ENCODE peak calls at places on chromosomes 3 and 15, in four cellular contexts. One of them, this sample, is unnamed.

GRCh38 chr3:14431556-14431927 is 29.1 kb downstream of the SLC6A6 start:
- DNase-seq in coronary artery: no peak
- DNase-seq in choroid plexus epithelial cell: no peak
- DNase-seq in GM13977: no peak
- DNase-seq in this sample: no peak

GRCh38 chr3:119794401-119794800 is 12.5 kb downstream of the NR1I2 start:
- DNase-seq in choroid plexus epithelial cell: no peak
- DNase-seq in GM13977: no peak
- DNase-seq in coronary artery: no peak
- DNase-seq in this sample: no peak

GRCh38 chr3:3560566-3561336 is 238.5 kb upstream of the LRRN1 start:
- DNase-seq in GM13977: no peak
- DNase-seq in coronary artery: no peak
- DNase-seq in choroid plexus epithelial cell: peak
- DNase-seq in this sample: peak

GRCh38 chr15:26639976-26640375 is 132.9 kb downstream of the GABRB3 start:
- DNase-seq in choroid plexus epithelial cell: no peak
- DNase-seq in coronary artery: no peak
- DNase-seq in GM13977: no peak
- DNase-seq in this sample: no peak

GRCh38 chr3:126858887-126859286 is 124.0 kb upstream of the PLXNA1 start:
- DNase-seq in choroid plexus epithelial cell: peak
- DNase-seq in GM13977: no peak
- DNase-seq in coronary artery: no peak
- DNase-seq in this sample: peak

GRCh38 chr15:71203573-71204444 is 88.5 kb downstream of the THSD4 start:
- DNase-seq in coronary artery: no peak
- DNase-seq in choroid plexus epithelial cell: no peak
- DNase-seq in GM13977: no peak
- DNase-seq in this sample: peak

GRCh38 chr3:11712646-11713045 is 68.9 kb upstream of the VGLL4 start:
- DNase-seq in coronary artery: no peak
- DNase-seq in GM13977: no peak
- DNase-seq in choroid plexus epithelial cell: no peak
- DNase-seq in this sample: no peak

GRCh38 chr3:63032876-63033275 is 157.7 kb upstream of the CADPS start:
- DNase-seq in GM13977: no peak
- DNase-seq in choroid plexus epithelial cell: no peak
- DNase-seq in coronary artery: no peak
- DNase-seq in this sample: no peak

GRCh38 chr3:112093180-112093522 is 7.0 kb downstream of the C3orf52 start:
- DNase-seq in coronary artery: no peak
- DNase-seq in choroid plexus epithelial cell: peak
- DNase-seq in GM13977: no peak
- DNase-seq in this sample: no peak

GRCh38 chr3:150370129-150370602 is 37.9 kb upstream of the TSC22D2 start:
- DNase-seq in GM13977: no peak
- DNase-seq in choroid plexus epithelial cell: peak
- DNase-seq in coronary artery: peak
- DNase-seq in this sample: peak

GRCh38 chr15:31853370-31853769 is 176.9 kb upstream of the CHRNA7 start:
- DNase-seq in coronary artery: no peak
- DNase-seq in GM13977: no peak
- DNase-seq in choroid plexus epithelial cell: no peak
- DNase-seq in this sample: no peak

GRCh38 chr3:138862531-138862923 is 27.8 kb upstream of the PIK3CB start:
- DNase-seq in coronary artery: no peak
- DNase-seq in GM13977: no peak
- DNase-seq in choroid plexus epithelial cell: peak
- DNase-seq in this sample: no peak

GRCh38 chr3:117920240-117920923 is 1114.3 kb downstream of the IGSF11 start:
- DNase-seq in coronary artery: no peak
- DNase-seq in GM13977: no peak
- DNase-seq in choroid plexus epithelial cell: no peak
- DNase-seq in this sample: no peak

GRCh38 chr3:57179580-57180410 is 14.6 kb upstream of the IL17RD start:
- DNase-seq in coronary artery: no peak
- DNase-seq in choroid plexus epithelial cell: peak
- DNase-seq in GM13977: no peak
- DNase-seq in this sample: peak

GRCh38 chr15:85010472-85011209 is 29.0 kb downstream of the PDE8A start:
- DNase-seq in GM13977: no peak
- DNase-seq in choroid plexus epithelial cell: peak
- DNase-seq in coronary artery: no peak
- DNase-seq in this sample: no peak

GRCh38 chr3:150049317-150049716 is 78.6 kb upstream of the PFN2 start:
- DNase-seq in GM13977: no peak
- DNase-seq in choroid plexus epithelial cell: no peak
- DNase-seq in coronary artery: no peak
- DNase-seq in this sample: peak

GRCh38 chr15:75454471-75455418 is 3.3 kb upstream of the SIN3A start:
- DNase-seq in coronary artery: peak
- DNase-seq in GM13977: peak
- DNase-seq in choroid plexus epithelial cell: peak
- DNase-seq in this sample: peak

DNA sequence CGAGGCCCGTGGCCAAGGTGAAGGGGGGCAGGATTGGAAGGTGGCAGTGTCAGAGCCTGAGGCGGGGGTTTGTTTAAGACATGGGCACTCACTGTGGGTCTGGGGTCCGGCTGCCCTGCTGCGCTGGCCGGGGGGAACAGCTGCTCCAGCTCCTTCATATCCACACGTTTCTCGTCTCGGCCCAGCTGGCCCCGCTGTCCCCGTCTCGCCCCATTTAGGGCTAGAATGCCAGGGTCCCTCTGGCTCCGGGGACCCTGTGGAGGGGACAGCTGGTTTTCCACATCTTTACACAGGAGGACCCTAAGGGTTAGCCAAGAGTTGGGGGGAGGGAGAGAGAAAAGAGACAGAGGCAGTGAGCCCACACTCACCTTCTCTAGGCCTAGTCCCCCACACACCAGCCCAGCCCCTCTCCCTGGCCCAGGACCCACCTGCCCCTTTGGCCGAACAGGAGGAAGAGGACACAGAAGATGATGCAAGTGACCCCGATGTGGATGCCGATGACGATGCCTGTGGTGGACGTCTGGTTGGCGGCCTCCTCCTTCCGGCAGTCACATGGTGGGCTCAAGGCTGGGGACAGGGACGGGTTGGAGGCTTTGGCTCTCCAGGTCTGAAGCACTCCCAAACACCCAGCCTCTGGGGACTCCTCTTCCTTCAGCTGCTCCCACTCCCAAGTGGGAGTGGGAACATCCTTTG is 25.0 kb downstream of the RNU5B-1 start:
- DNase-seq in GM13977: no peak
- DNase-seq in choroid plexus epithelial cell: no peak
- DNase-seq in coronary artery: no peak
- DNase-seq in this sample: no peak
- TF ChIP-seq CTCF in GM13977: no peak
- TF ChIP-seq CTCF in choroid plexus epithelial cell: no peak
- TF ChIP-seq CTCF in coronary artery: no peak
- TF ChIP-seq CTCF in this sample: no peak

GRCh38 chr3:46447535-46447934 is 17.2 kb downstream of the LTF start:
- DNase-seq in GM13977: no peak
- DNase-seq in choroid plexus epithelial cell: no peak
- DNase-seq in coronary artery: peak
- DNase-seq in this sample: no peak

GRCh38 chr3:46440531-46441294 is 24.0 kb downstream of the LTF start:
- DNase-seq in coronary artery: peak
- DNase-seq in choroid plexus epithelial cell: no peak
- DNase-seq in GM13977: peak
- DNase-seq in this sample: no peak

GRCh38 chr3:46438831-46439230 is 25.9 kb downstream of the LTF start:
- DNase-seq in GM13977: no peak
- DNase-seq in coronary artery: no peak
- DNase-seq in choroid plexus epithelial cell: no peak
- DNase-seq in this sample: no peak

GRCh38 chr3:46448721-46449120 is 16.0 kb downstream of the LTF start:
- DNase-seq in coronary artery: peak
- DNase-seq in choroid plexus epithelial cell: no peak
- DNase-seq in GM13977: no peak
- DNase-seq in this sample: no peak

DNA sequence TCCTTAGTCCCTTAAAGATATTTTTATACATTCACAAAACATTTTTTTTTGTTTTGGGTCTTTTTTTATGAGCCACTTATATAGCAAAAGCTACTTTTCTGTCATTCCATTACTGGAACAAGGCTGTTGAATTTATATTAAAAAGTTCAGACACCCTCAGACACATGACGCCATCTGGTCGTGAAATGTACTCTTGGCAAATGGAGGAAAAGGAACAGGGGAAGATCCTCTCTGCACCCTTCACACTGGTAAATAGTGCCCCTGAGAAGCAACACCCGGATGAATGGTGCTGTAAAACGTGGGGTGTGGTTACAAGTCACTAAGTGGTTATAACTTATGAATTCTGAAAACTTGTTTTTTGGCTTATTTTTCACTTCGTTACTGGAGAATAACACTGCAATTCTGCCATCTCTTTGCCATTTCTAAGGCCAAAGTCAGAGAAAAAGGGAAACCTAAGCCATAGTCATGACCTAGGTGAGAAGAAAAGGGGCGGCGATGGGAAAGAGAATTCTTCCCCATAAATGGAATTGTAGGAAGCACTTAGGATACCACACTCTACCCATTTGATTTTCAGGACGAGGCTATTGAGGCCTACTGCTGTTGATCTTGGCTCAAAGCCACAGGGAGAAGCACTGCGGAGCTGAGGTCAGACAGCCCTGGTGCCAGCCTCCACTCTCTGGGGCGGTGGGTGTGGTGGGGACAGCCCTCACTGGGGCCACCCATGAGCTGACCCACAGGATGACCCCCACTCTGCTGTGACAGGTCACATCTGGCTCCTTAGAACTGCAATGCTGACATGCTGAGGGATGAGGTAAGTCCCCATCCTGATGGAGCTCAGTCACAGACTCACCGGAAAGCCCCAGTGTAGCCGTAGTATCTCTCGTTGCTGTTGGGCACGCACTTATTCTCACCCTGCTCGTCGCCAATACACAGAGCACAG is 21.8 kb downstream of the LTF start:
- DNase-seq in GM13977: no peak
- DNase-seq in choroid plexus epithelial cell: no peak
- DNase-seq in coronary artery: peak
- DNase-seq in this sample: peak
- TF ChIP-seq CTCF in GM13977: peak
- TF ChIP-seq CTCF in choroid plexus epithelial cell: no peak
- TF ChIP-seq CTCF in coronary artery: no peak
- TF ChIP-seq CTCF in this sample: peak

DNA sequence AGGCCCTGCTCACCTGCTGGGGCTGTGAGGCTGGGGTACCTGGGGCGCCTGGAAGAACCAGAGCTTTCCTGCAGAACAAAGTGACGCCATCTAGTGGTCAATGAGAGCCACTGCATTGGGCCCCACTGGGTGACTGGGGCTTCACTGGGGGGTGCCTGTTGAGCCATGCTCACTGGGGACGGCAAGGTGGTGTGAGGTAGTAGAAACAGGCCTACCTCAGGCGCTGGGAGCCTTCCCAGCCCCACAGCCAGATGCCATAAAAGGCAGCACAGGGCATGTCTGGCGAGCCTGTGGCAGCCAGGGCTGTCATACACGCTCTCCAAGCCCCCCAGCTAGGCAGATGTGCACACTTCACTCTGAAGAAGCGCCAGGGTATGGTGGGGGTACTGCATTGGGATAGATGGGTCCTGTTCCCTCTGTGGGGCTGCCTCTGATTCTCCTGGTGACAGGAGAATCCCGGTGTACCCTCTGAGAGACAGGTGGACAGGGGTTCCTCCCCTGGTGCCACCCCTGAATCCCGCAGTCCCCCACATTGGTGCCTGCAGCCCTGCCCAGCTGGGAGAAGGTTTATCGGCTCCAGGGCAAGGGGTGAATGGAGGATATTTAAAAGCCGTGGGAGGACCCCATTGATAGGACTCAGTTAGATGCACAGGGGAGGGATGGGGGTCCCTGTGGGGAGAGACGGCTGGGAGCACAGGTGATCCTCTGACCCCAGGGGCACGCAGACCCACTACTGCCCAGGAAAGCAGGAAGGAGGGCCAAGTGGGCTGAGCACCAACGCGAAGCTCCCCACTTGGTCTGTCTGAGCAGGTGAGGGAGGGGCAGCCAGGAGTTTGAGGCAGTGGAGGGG is 178.8 kb downstream of the NSMCE3 start:
- DNase-seq in choroid plexus epithelial cell: peak
- DNase-seq in coronary artery: no peak
- DNase-seq in GM13977: no peak
- DNase-seq in this sample: no peak
- TF ChIP-seq CTCF in choroid plexus epithelial cell: peak
- TF ChIP-seq CTCF in coronary artery: no peak
- TF ChIP-seq CTCF in GM13977: peak
- TF ChIP-seq CTCF in this sample: peak

GRCh38 chr15:37135225-37135624 is 34.9 kb upstream of the MEIS2 start:
- DNase-seq in GM13977: no peak
- DNase-seq in choroid plexus epithelial cell: peak
- DNase-seq in coronary artery: no peak
- DNase-seq in this sample: no peak
- TF ChIP-seq CTCF in GM13977: peak
- TF ChIP-seq CTCF in choroid plexus epithelial cell: peak
- TF ChIP-seq CTCF in coronary artery: no peak
- TF ChIP-seq CTCF in this sample: no peak

GRCh38 chr3:195196266-195196665 is 74.7 kb downstream of the XXYLT1 start:
- DNase-seq in choroid plexus epithelial cell: peak
- DNase-seq in GM13977: no peak
- DNase-seq in coronary artery: no peak
- DNase-seq in this sample: peak
- TF ChIP-seq CTCF in choroid plexus epithelial cell: peak
- TF ChIP-seq CTCF in GM13977: no peak
- TF ChIP-seq CTCF in coronary artery: no peak
- TF ChIP-seq CTCF in this sample: no peak

GRCh38 chr3:128338536-128339400 is 127.9 kb downstream of the DNAJB8 start:
- DNase-seq in choroid plexus epithelial cell: no peak
- DNase-seq in GM13977: no peak
- DNase-seq in coronary artery: no peak
- DNase-seq in this sample: no peak

GRCh38 chr3:128339491-128340012 is 127.1 kb downstream of the DNAJB8 start:
- DNase-seq in coronary artery: no peak
- DNase-seq in GM13977: no peak
- DNase-seq in choroid plexus epithelial cell: no peak
- DNase-seq in this sample: no peak

GRCh38 chr3:128335621-128336296 is 130.9 kb downstream of the DNAJB8 start:
- DNase-seq in choroid plexus epithelial cell: no peak
- DNase-seq in coronary artery: no peak
- DNase-seq in GM13977: no peak
- DNase-seq in this sample: no peak

GRCh38 chr3:128336337-128337156 is 130.1 kb downstream of the DNAJB8 start:
- DNase-seq in coronary artery: no peak
- DNase-seq in GM13977: no peak
- DNase-seq in choroid plexus epithelial cell: no peak
- DNase-seq in this sample: no peak

GRCh38 chr3:128337305-128337704 is 129.4 kb downstream of the DNAJB8 start:
- DNase-seq in choroid plexus epithelial cell: no peak
- DNase-seq in GM13977: no peak
- DNase-seq in coronary artery: no peak
- DNase-seq in this sample: no peak
- TF ChIP-seq CTCF in choroid plexus epithelial cell: no peak
- TF ChIP-seq CTCF in GM13977: no peak
- TF ChIP-seq CTCF in coronary artery: no peak
- TF ChIP-seq CTCF in this sample: no peak

This sample was measured in HFFc6.